ENCODE peak calls at places on chromosomes 6 and 20, in eight cellular contexts. One of them, this sample, is unnamed.
A peak's percentile ranks its signal among the peaks of the same experiment; 100 is the strongest.

GRCh38 chr6:29651413-29652197 is 5.3 kb upstream of the MOG start:
- DNase-seq in PC-9: no peak
- DNase-seq in tibial nerve: no peak
- DNase-seq in A549: peak; percentile 40
- DNase-seq in heart right ventricle: no peak
- DNase-seq in progenitor cell of endocrine pancreas: no peak
- DNase-seq in lower lobe of right lung: no peak
- DNase-seq in endothelial cell: no peak
- DNase-seq in this sample: no peak

GRCh38 chr6:74534485-74535211 is 671.2 kb downstream of the COL12A1 start:
- DNase-seq in tibial nerve: no peak
- DNase-seq in A549: peak; percentile 90
- DNase-seq in PC-9: no peak
- DNase-seq in endothelial cell: no peak
- DNase-seq in heart right ventricle: no peak
- DNase-seq in progenitor cell of endocrine pancreas: no peak
- DNase-seq in lower lobe of right lung: no peak
- DNase-seq in this sample: no peak

GRCh38 chr6:128882560-128882959 is 378 bp upstream of the LAMA2 start:
- DNase-seq in tibial nerve: no peak
- DNase-seq in progenitor cell of endocrine pancreas: no peak
- DNase-seq in heart right ventricle: no peak
- DNase-seq in endothelial cell: no peak
- DNase-seq in PC-9: no peak
- DNase-seq in lower lobe of right lung: no peak
- DNase-seq in A549: no peak
- DNase-seq in this sample: no peak

GRCh38 chr6:90894285-90895144 is 307.6 kb upstream of the MAP3K7 start:
- DNase-seq in heart right ventricle: no peak
- DNase-seq in lower lobe of right lung: no peak
- DNase-seq in progenitor cell of endocrine pancreas: no peak
- DNase-seq in tibial nerve: no peak
- DNase-seq in PC-9: no peak
- DNase-seq in A549: no peak
- DNase-seq in endothelial cell: no peak
- DNase-seq in this sample: no peak

GRCh38 chr20:33732166-33732970 is 572 bp downstream of the ZNF341 start:
- DNase-seq in lower lobe of right lung: peak; percentile 93
- DNase-seq in heart right ventricle: peak; percentile 86
- DNase-seq in progenitor cell of endocrine pancreas: no peak
- DNase-seq in tibial nerve: peak; percentile 70
- DNase-seq in endothelial cell: no peak
- DNase-seq in PC-9: peak; percentile 96
- DNase-seq in A549: peak; percentile 89
- DNase-seq in this sample: peak; percentile 96

GRCh38 chr6:89432875-89433636 is at the start of gene ANKRD6:
- DNase-seq in lower lobe of right lung: peak; percentile 88
- DNase-seq in heart right ventricle: peak; percentile 64
- DNase-seq in A549: peak; percentile 39
- DNase-seq in PC-9: peak; percentile 81
- DNase-seq in progenitor cell of endocrine pancreas: peak; percentile 92
- DNase-seq in endothelial cell: peak; percentile 95
- DNase-seq in tibial nerve: peak; percentile 72
- DNase-seq in this sample: peak; percentile 95

GRCh38 chr20:19813839-19814238 is 55.8 kb downstream of the RIN2 start:
- DNase-seq in endothelial cell: no peak
- DNase-seq in tibial nerve: no peak
- DNase-seq in lower lobe of right lung: no peak
- DNase-seq in A549: no peak
- DNase-seq in PC-9: no peak
- DNase-seq in progenitor cell of endocrine pancreas: no peak
- DNase-seq in heart right ventricle: no peak
- DNase-seq in this sample: no peak

GRCh38 chr20:52484438-52484837 is 292.9 kb upstream of the ZFP64 start:
- DNase-seq in tibial nerve: no peak
- DNase-seq in PC-9: no peak
- DNase-seq in endothelial cell: no peak
- DNase-seq in A549: no peak
- DNase-seq in heart right ventricle: no peak
- DNase-seq in lower lobe of right lung: no peak
- DNase-seq in progenitor cell of endocrine pancreas: no peak
- DNase-seq in this sample: no peak

GRCh38 chr6:132412656-132413500 is 11.6 kb upstream of the MOXD1 start:
- DNase-seq in tibial nerve: no peak
- DNase-seq in A549: no peak
- DNase-seq in endothelial cell: no peak
- DNase-seq in PC-9: no peak
- DNase-seq in heart right ventricle: no peak
- DNase-seq in progenitor cell of endocrine pancreas: no peak
- DNase-seq in lower lobe of right lung: no peak
- DNase-seq in this sample: no peak

GRCh38 chr6:56618050-56618449 is 24.6 kb downstream of the DST start:
- DNase-seq in A549: no peak
- DNase-seq in lower lobe of right lung: no peak
- DNase-seq in PC-9: no peak
- DNase-seq in progenitor cell of endocrine pancreas: no peak
- DNase-seq in heart right ventricle: no peak
- DNase-seq in tibial nerve: no peak
- DNase-seq in endothelial cell: no peak
- DNase-seq in this sample: no peak

GRCh38 chr6:90369024-90369519 is 72.4 kb upstream of the BACH2 start:
- DNase-seq in lower lobe of right lung: no peak
- DNase-seq in progenitor cell of endocrine pancreas: no peak
- DNase-seq in PC-9: peak; percentile 72
- DNase-seq in A549: peak; percentile 96
- DNase-seq in endothelial cell: no peak
- DNase-seq in tibial nerve: peak; percentile 28
- DNase-seq in heart right ventricle: peak; percentile 65
- DNase-seq in this sample: no peak

GRCh38 chr6:157410088-157410487 is 29.1 kb downstream of the ZDHHC14 start:
- DNase-seq in A549: no peak
- DNase-seq in endothelial cell: no peak
- DNase-seq in heart right ventricle: no peak
- DNase-seq in PC-9: no peak
- DNase-seq in lower lobe of right lung: no peak
- DNase-seq in progenitor cell of endocrine pancreas: no peak
- DNase-seq in tibial nerve: no peak
- DNase-seq in this sample: no peak

GRCh38 chr6:67683960-67684359 is 951.1 kb upstream of the ADGRB3 start:
- DNase-seq in lower lobe of right lung: no peak
- DNase-seq in heart right ventricle: no peak
- DNase-seq in endothelial cell: no peak
- DNase-seq in progenitor cell of endocrine pancreas: no peak
- DNase-seq in A549: no peak
- DNase-seq in tibial nerve: no peak
- DNase-seq in PC-9: no peak
- DNase-seq in this sample: no peak

GRCh38 chr6:152696543-152696942 is 1.2 kb upstream of the MYCT1 start:
- DNase-seq in progenitor cell of endocrine pancreas: no peak
- DNase-seq in tibial nerve: no peak
- DNase-seq in endothelial cell: no peak
- DNase-seq in PC-9: no peak
- DNase-seq in heart right ventricle: no peak
- DNase-seq in lower lobe of right lung: no peak
- DNase-seq in A549: peak; percentile 12
- DNase-seq in this sample: no peak

GRCh38 chr6:135322427-135323201 is 141.5 kb downstream of the MYB start:
- DNase-seq in progenitor cell of endocrine pancreas: no peak
- DNase-seq in endothelial cell: no peak
- DNase-seq in A549: no peak
- DNase-seq in lower lobe of right lung: no peak
- DNase-seq in tibial nerve: no peak
- DNase-seq in heart right ventricle: no peak
- DNase-seq in PC-9: no peak
- DNase-seq in this sample: no peak

GRCh38 chr6:135325624-135326424 is 144.7 kb downstream of the MYB start:
- DNase-seq in A549: no peak
- DNase-seq in heart right ventricle: no peak
- DNase-seq in progenitor cell of endocrine pancreas: no peak
- DNase-seq in endothelial cell: no peak
- DNase-seq in PC-9: no peak
- DNase-seq in tibial nerve: no peak
- DNase-seq in lower lobe of right lung: no peak
- DNase-seq in this sample: no peak

GRCh38 chr6:135324531-135324930 is 143.4 kb downstream of the MYB start:
- DNase-seq in PC-9: no peak
- DNase-seq in endothelial cell: no peak
- DNase-seq in tibial nerve: no peak
- DNase-seq in A549: no peak
- DNase-seq in lower lobe of right lung: no peak
- DNase-seq in heart right ventricle: no peak
- DNase-seq in progenitor cell of endocrine pancreas: no peak
- DNase-seq in this sample: no peak

GRCh38 chr6:135323202-135323668 is 142.1 kb downstream of the MYB start:
- DNase-seq in heart right ventricle: no peak
- DNase-seq in lower lobe of right lung: no peak
- DNase-seq in PC-9: no peak
- DNase-seq in endothelial cell: no peak
- DNase-seq in A549: no peak
- DNase-seq in progenitor cell of endocrine pancreas: no peak
- DNase-seq in tibial nerve: no peak
- DNase-seq in this sample: no peak

GRCh38 chr6:135323979-135324378 is 142.9 kb downstream of the MYB start:
- DNase-seq in endothelial cell: no peak
- DNase-seq in PC-9: no peak
- DNase-seq in tibial nerve: no peak
- DNase-seq in progenitor cell of endocrine pancreas: no peak
- DNase-seq in lower lobe of right lung: no peak
- DNase-seq in A549: no peak
- DNase-seq in heart right ventricle: no peak
- DNase-seq in this sample: no peak
- TF ChIP-seq CTCF in endothelial cell: no peak
- TF ChIP-seq CTCF in PC-9: no peak
- TF ChIP-seq CTCF in tibial nerve: no peak
- TF ChIP-seq CTCF in progenitor cell of endocrine pancreas: no peak
- TF ChIP-seq CTCF in lower lobe of right lung: no peak
- TF ChIP-seq CTCF in A549: no peak
- TF ChIP-seq CTCF in heart right ventricle: no peak
- TF ChIP-seq CTCF in this sample: no peak

DNA sequence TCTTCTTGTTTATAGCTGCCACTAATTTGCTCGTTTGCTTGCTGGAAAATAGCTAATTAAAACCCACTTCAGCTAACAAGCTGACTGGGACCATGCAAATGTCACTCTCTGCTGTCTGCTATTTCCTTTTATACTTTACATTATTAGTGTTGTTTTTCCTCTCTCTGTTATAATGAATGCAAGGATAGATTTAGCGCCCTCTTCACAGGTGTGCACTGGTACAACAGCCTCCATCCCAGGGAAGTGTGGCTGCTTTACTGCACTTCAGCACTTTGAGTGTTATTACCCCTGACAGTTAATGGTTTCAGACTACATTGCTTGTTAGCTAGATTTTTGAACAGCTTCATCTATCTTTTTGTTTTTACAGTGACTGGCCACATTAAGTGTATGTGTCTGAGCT is 405.7 kb downstream of the RNF144B start:
- DNase-seq in endothelial cell: no peak
- DNase-seq in heart right ventricle: no peak
- DNase-seq in PC-9: no peak
- DNase-seq in A549: no peak
- DNase-seq in tibial nerve: no peak
- DNase-seq in progenitor cell of endocrine pancreas: no peak
- DNase-seq in lower lobe of right lung: no peak
- DNase-seq in this sample: no peak
- TF ChIP-seq CTCF in endothelial cell: no peak
- TF ChIP-seq CTCF in heart right ventricle: no peak
- TF ChIP-seq CTCF in PC-9: no peak
- TF ChIP-seq CTCF in A549: no peak
- TF ChIP-seq CTCF in tibial nerve: no peak
- TF ChIP-seq CTCF in progenitor cell of endocrine pancreas: no peak
- TF ChIP-seq CTCF in lower lobe of right lung: no peak
- TF ChIP-seq CTCF in this sample: no peak

GRCh38 chr20:41358717-41359116 is 7.9 kb downstream of the EMILIN3 start:
- DNase-seq in heart right ventricle: no peak
- DNase-seq in progenitor cell of endocrine pancreas: no peak
- DNase-seq in tibial nerve: no peak
- DNase-seq in PC-9: no peak
- DNase-seq in A549: no peak
- DNase-seq in endothelial cell: no peak
- DNase-seq in lower lobe of right lung: no peak
- DNase-seq in this sample: no peak

GRCh38 chr20:41355598-41356203 is 10.9 kb downstream of the EMILIN3 start:
- DNase-seq in heart right ventricle: no peak
- DNase-seq in endothelial cell: no peak
- DNase-seq in progenitor cell of endocrine pancreas: no peak
- DNase-seq in tibial nerve: no peak
- DNase-seq in A549: no peak
- DNase-seq in lower lobe of right lung: no peak
- DNase-seq in PC-9: no peak
- DNase-seq in this sample: no peak

GRCh38 chr20:41358230-41358629 is 8.4 kb downstream of the EMILIN3 start:
- DNase-seq in progenitor cell of endocrine pancreas: no peak
- DNase-seq in PC-9: no peak
- DNase-seq in tibial nerve: no peak
- DNase-seq in heart right ventricle: no peak
- DNase-seq in A549: no peak
- DNase-seq in lower lobe of right lung: no peak
- DNase-seq in endothelial cell: no peak
- DNase-seq in this sample: no peak

GRCh38 chr20:41356951-41357350 is 9.7 kb downstream of the EMILIN3 start:
- DNase-seq in endothelial cell: no peak
- DNase-seq in tibial nerve: no peak
- DNase-seq in heart right ventricle: no peak
- DNase-seq in progenitor cell of endocrine pancreas: no peak
- DNase-seq in PC-9: no peak
- DNase-seq in A549: no peak
- DNase-seq in lower lobe of right lung: no peak
- DNase-seq in this sample: no peak

DNA sequence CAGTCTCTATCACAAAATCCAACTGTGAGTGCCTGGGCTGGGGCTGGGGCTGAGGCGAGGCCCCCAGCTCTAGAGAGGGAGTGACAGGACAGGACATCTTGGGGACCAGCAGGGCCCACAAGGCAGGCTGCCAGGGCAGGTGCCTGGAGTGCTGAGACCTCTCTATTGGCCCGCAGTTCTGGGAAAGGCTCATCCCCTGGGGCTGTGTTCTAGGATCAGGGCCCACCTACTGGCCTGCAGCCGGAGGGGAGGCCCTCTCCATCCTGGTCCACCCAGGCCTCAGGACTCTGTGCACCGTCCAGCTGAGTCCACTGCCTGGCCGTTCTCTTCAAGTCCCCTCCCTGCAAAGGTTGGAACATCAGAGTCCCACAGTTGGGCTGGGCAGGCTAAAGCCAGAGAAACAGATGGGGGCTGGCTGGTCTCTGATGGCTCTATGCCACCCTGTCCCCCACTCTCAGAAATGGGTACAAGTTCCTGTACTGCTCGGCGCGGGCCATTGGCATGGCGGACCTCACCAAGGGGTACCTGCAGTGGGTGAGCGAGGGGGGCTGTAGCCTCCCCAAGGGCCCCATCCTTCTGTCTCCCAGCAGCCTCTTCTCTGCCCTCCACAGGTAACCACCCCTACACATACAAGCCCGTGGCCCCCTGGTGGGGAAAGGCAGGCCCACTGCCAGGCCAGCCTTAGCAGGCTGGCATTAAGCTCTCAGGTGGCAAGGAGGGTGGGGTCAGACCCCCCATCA is 9.0 kb downstream of the EMILIN3 start:
- DNase-seq in A549: no peak
- DNase-seq in heart right ventricle: no peak
- DNase-seq in progenitor cell of endocrine pancreas: no peak
- DNase-seq in endothelial cell: no peak
- DNase-seq in tibial nerve: no peak
- DNase-seq in PC-9: no peak
- DNase-seq in lower lobe of right lung: no peak
- DNase-seq in this sample: no peak
- TF ChIP-seq CTCF in A549: no peak
- TF ChIP-seq CTCF in heart right ventricle: no peak
- TF ChIP-seq CTCF in progenitor cell of endocrine pancreas: peak; percentile 11
- TF ChIP-seq CTCF in endothelial cell: peak; percentile 18
- TF ChIP-seq CTCF in tibial nerve: no peak
- TF ChIP-seq CTCF in PC-9: no peak
- TF ChIP-seq CTCF in lower lobe of right lung: no peak
- TF ChIP-seq CTCF in this sample: no peak

GRCh38 chr6:161660666-161661571 is 387.1 kb upstream of the AGPAT4 start:
- DNase-seq in PC-9: no peak
- DNase-seq in lower lobe of right lung: no peak
- DNase-seq in heart right ventricle: no peak
- DNase-seq in A549: no peak
- DNase-seq in endothelial cell: no peak
- DNase-seq in tibial nerve: no peak
- DNase-seq in progenitor cell of endocrine pancreas: no peak
- DNase-seq in this sample: no peak
- TF ChIP-seq CTCF in PC-9: no peak
- TF ChIP-seq CTCF in lower lobe of right lung: no peak
- TF ChIP-seq CTCF in heart right ventricle: no peak
- TF ChIP-seq CTCF in A549: no peak
- TF ChIP-seq CTCF in endothelial cell: no peak
- TF ChIP-seq CTCF in tibial nerve: no peak
- TF ChIP-seq CTCF in progenitor cell of endocrine pancreas: no peak
- TF ChIP-seq CTCF in this sample: no peak

This sample was measured in activated B cell treated with CpG ODN at 0.5 μM for 24 hours.